ENCODE peak calls at places on chromosomes 16 and 17, in eight cellular contexts. M is T47D, P is neuronal stem cell, Y is foreskin fibroblast, E is tibial artery, K is HS-5, R is cardiac muscle cell, T is heart right ventricle. L is an unnamed sample.

GRCh38 chr17:69227536-69227935 is 1.1 kb downstream of the ABCA10 start:
- DNase-seq in M (no peak), P (no peak), Y (no peak), E (no peak), K (no peak), R (no peak), T (no peak), L (no peak)

GRCh38 chr17:41150026-41150425 is 401 bp upstream of the KRTAP4-5 start:
- DNase-seq in M (no peak), P (no peak), Y (no peak), E (no peak), K (no peak), R (no peak), T (no peak), L (no peak)

GRCh38 chr17:48787850-48788249 is 29.2 kb downstream of the TTLL6 start:
- DNase-seq in M (no peak), P (no peak), Y (no peak), E (no peak), K (no peak), R (no peak), T (no peak), L (no peak)

GRCh38 chr16:77833906-77834599 is 45.7 kb downstream of the VAT1L start:
- DNase-seq in M (no peak), P (peak), Y (peak), E (no peak), K (peak), R (no peak), T (no peak), L (no peak)

GRCh38 chr17:74317071-74317470 is 9.0 kb upstream of the KIF19 start:
- DNase-seq in M (no peak), P (no peak), Y (no peak), E (no peak), K (no peak), R (no peak), T (no peak), L (no peak)

GRCh38 chr16:3458278-3458851 is 14.9 kb downstream of the NAA60 start:
- DNase-seq in M (peak), P (peak), Y (no peak), E (peak), K (no peak), R (peak), T (peak), L (peak)

GRCh38 chr17:42779942-42780815 is at the start of gene WNK4:
- DNase-seq in M (no peak), P (peak), Y (no peak), E (no peak), K (no peak), R (peak), T (no peak), L (peak)

GRCh38 chr16:57952909-57953308 is 18.0 kb downstream of the CNGB1 start:
- DNase-seq in M (no peak), P (no peak), Y (no peak), E (no peak), K (no peak), R (no peak), T (no peak), L (no peak)

GRCh38 chr17:50273654-50274040 is 619 bp upstream of the TMEM92 start:
- DNase-seq in M (no peak), P (no peak), Y (no peak), E (peak), K (no peak), R (no peak), T (no peak), L (no peak)

GRCh38 chr17:48597775-48598631 is 4.4 kb upstream of the HOXB5 start:
- DNase-seq in M (peak), P (no peak), Y (no peak), E (no peak), K (no peak), R (no peak), T (no peak), L (no peak)

GRCh38 chr17:78379134-78379497 is 667 bp downstream of the PGS1 start:
- DNase-seq in M (no peak), P (no peak), Y (peak), E (no peak), K (no peak), R (no peak), T (no peak), L (peak)

GRCh38 chr17:385195-385835 is 32.7 kb upstream of the RPH3AL start:
- DNase-seq in M (no peak), P (peak), Y (no peak), E (no peak), K (no peak), R (peak), T (peak), L (no peak)

GRCh38 chr17:44362964-44363612 is 565 bp downstream of the FAM171A2 start:
- DNase-seq in M (peak), P (no peak), Y (no peak), E (peak), K (no peak), R (peak), T (peak), L (no peak)

GRCh38 chr17:67017895-67018294 is 26.5 kb upstream of the CACNG1 start:
- DNase-seq in M (no peak), P (no peak), Y (no peak), E (no peak), K (no peak), R (no peak), T (no peak), L (no peak)

GRCh38 chr17:62193297-62193696 is 128.2 kb upstream of the MED13 start:
- DNase-seq in M (no peak), P (no peak), Y (no peak), E (no peak), K (no peak), R (no peak), T (no peak), L (no peak)

GRCh38 chr17:60327122-60327869 is 64.6 kb downstream of the USP32 start:
- DNase-seq in M (no peak), P (peak), Y (no peak), E (no peak), K (no peak), R (no peak), T (no peak), L (no peak)

GRCh38 chr17:76579281-76579680 is 6.4 kb downstream of the ST6GALNAC2 start:
- DNase-seq in M (no peak), P (no peak), Y (no peak), E (no peak), K (no peak), R (no peak), T (no peak), L (no peak)

GRCh38 chr16:23424292-23424958 is 28.6 kb downstream of the COG7 start:
- DNase-seq in M (no peak), P (no peak), Y (no peak), E (no peak), K (no peak), R (no peak), T (no peak), L (no peak)

GRCh38 chr17:53844476-53845107 is 21.9 kb downstream of the KIF2B start:
- DNase-seq in M (no peak), P (no peak), Y (no peak), E (no peak), K (no peak), R (no peak), T (no peak), L (no peak)

GRCh38 chr16:65318590-65319267 is 196.9 kb upstream of the CDH11 start:
- DNase-seq in M (no peak), P (no peak), Y (no peak), E (no peak), K (no peak), R (no peak), T (no peak), L (no peak)

GRCh38 chr16:19295393-19295792 is 9.9 kb downstream of the CLEC19A start:
- DNase-seq in M (no peak), P (no peak), Y (no peak), E (no peak), K (no peak), R (no peak), T (no peak), L (no peak)